ENCODE peak calls at places on chromosome 1, in ten cellular contexts. Z is trophoblast cell; X is GM13976; I is EH; F is anterior cingulate cortex; K is RCC 7860; L is tibial artery; W is neuronal stem cell; T is bronchial epithelial cell; J is activated CD4-positive, alpha-beta T cell treated with anti-CD3 and anti-CD28 coated beads, Interleukin-2, amount 50 U/mL, for 1 hour. D is an unnamed sample.

GRCh38 chr1:24635195-24635843 is 7.8 kb upstream of the SRRM1 start:
- DNase-seq in I (peak; percentile 77), W (peak; percentile 36), X (peak; percentile 72), L (no peak), F (no peak), J (no peak), K (peak; percentile 70), T (peak; percentile 79), Z (peak; percentile 88), D (no peak)

GRCh38 chr1:28822779-28823178 is 10.8 kb downstream of the OPRD1 start:
- DNase-seq in I (no peak), T (no peak), F (no peak), X (no peak), K (no peak), W (no peak), Z (no peak), J (no peak), L (no peak), D (no peak)

GRCh38 chr1:208829601-208830000 is 585.4 kb upstream of the PLXNA2 start:
- DNase-seq in K (no peak), X (no peak), Z (no peak), T (peak; percentile 56), F (no peak), I (peak; percentile 51), W (no peak), J (no peak), L (no peak), D (no peak)

GRCh38 chr1:232307299-232307698 is 322.6 kb downstream of the SIPA1L2 start:
- DNase-seq in X (no peak), F (no peak), T (no peak), W (no peak), L (no peak), K (no peak), Z (no peak), I (no peak), J (no peak), D (no peak)

GRCh38 chr1:247962911-247963588 is 2.0 kb upstream of the OR2AK2 start:
- DNase-seq in L (no peak), F (no peak), J (no peak), K (no peak), Z (no peak), I (no peak), W (no peak), X (no peak), T (no peak), D (no peak)

GRCh38 chr1:236800002-236800620 is 5.0 kb downstream of the MTR start:
- DNase-seq in I (no peak), J (no peak), T (peak; percentile 81), Z (peak; percentile 12), K (no peak), F (no peak), W (no peak), X (no peak), L (no peak), D (no peak)

GRCh38 chr1:55018395-55018794 is 19.7 kb downstream of the BSND start:
- DNase-seq in F (no peak), L (no peak), X (no peak), J (no peak), T (no peak), W (no peak), I (no peak), K (no peak), Z (no peak), D (no peak)

GRCh38 chr1:205504311-205505075 is at the start of gene CDK18:
- DNase-seq in K (peak; percentile 69), X (peak; percentile 59), T (peak; percentile 67), I (peak; percentile 60), Z (peak; percentile 51), L (peak; percentile 94), J (peak; percentile 31), F (peak; percentile 82), W (peak; percentile 49), D (no peak)

GRCh38 chr1:228171221-228171891 is 5.8 kb downstream of the IBA57 start:
- DNase-seq in W (no peak), I (no peak), X (no peak), T (no peak), K (no peak), F (no peak), J (no peak), Z (no peak), L (no peak), D (no peak)

GRCh38 chr1:1318131-1318652 is 6.3 kb downstream of the INTS11 start:
- DNase-seq in K (peak; percentile 87), Z (peak; percentile 74), I (peak; percentile 96), F (peak; percentile 26), W (no peak), X (no peak), J (no peak), L (peak; percentile 94), T (peak; percentile 92), D (peak; percentile 67)

GRCh38 chr1:24910751-24911650 is 19.1 kb downstream of the RUNX3 start:
- DNase-seq in Z (no peak), X (no peak), F (no peak), I (peak; percentile 45), K (peak; percentile 17), J (peak; percentile 73), T (peak; percentile 16), L (no peak), W (no peak), D (no peak)

GRCh38 chr1:72122099-72122893 is 160.0 kb downstream of the NEGR1 start:
- DNase-seq in L (no peak), X (no peak), F (no peak), W (no peak), I (peak; percentile 1), K (no peak), J (no peak), T (no peak), Z (no peak), D (no peak)

GRCh38 chr1:33709174-33709573 is 154.7 kb upstream of the HMGB4 start:
- DNase-seq in I (no peak), L (no peak), X (no peak), F (no peak), W (no peak), K (no peak), Z (no peak), T (no peak), J (no peak), D (no peak)

D was measured in HS-27A.